ENCODE peak calls at places on chromosomes 5 and 9, in four cellular contexts. S is SK-N-SH, W is HepG2, Z is H1. C is an unnamed sample.

GRCh38 chr5:27748847-27749246 is 710.5 kb upstream of the CDH9 start:
- DNase-seq in W (no peak), S (no peak), Z (no peak), C (no peak)

GRCh38 chr5:1151316-1151715 is 39.5 kb upstream of the SLC12A7 start:
- DNase-seq in W (no peak), S (no peak), Z (no peak), C (no peak)

GRCh38 chr5:151155777-151156731 is 1.5 kb downstream of the ANXA6 start:
- DNase-seq in W (peak; percentile 42), S (peak; percentile 87), Z (no peak), C (peak; percentile 36)

GRCh38 chr5:38853753-38854470 is 8.1 kb downstream of the OSMR start:
- DNase-seq in Z (no peak), W (no peak), S (no peak), C (no peak)

GRCh38 chr9:112348257-112348992 is 15.0 kb upstream of the PTBP3 start:
- DNase-seq in W (peak; percentile 49), Z (peak; percentile 51), S (peak; percentile 61), C (peak; percentile 81)

GRCh38 chr9:35834260-35835215 is 5.5 kb downstream of the TMEM8B start:
- DNase-seq in W (peak; percentile 37), Z (no peak), S (no peak), C (no peak)

GRCh38 chr5:150575745-150576448 is 64.6 kb upstream of the SYNPO start:
- DNase-seq in W (no peak), Z (no peak), S (no peak), C (no peak)

GRCh38 chr5:2817031-2817603 is 65.6 kb upstream of the IRX2 start:
- DNase-seq in W (no peak), Z (no peak), S (no peak), C (no peak)

GRCh38 chr5:131672791-131673190 is 37.8 kb upstream of the RAPGEF6 start:
- DNase-seq in W (no peak), Z (no peak), S (no peak), C (no peak)

GRCh38 chr5:177362871-177363507 is 5.3 kb downstream of the RGS14 start:
- DNase-seq in W (no peak), Z (peak; percentile 89), S (peak; percentile 89), C (peak; percentile 78)

GRCh38 chr5:1101991-1102713 is 9.7 kb downstream of the SLC12A7 start:
- DNase-seq in Z (no peak), S (no peak), W (no peak), C (no peak)

GRCh38 chr5:151151793-151152192 is 5.8 kb downstream of the ANXA6 start:
- DNase-seq in S (no peak), Z (no peak), W (no peak), C (no peak)

GRCh38 chr5:14945450-14945849 is 73.9 kb upstream of the ANKH start:
- DNase-seq in Z (no peak), W (no peak), S (no peak), C (no peak)

GRCh38 chr5:14942212-14942611 is 70.6 kb upstream of the ANKH start:
- DNase-seq in Z (no peak), W (no peak), S (peak; percentile 28), C (no peak)

GRCh38 chr5:14945021-14945420 is 73.4 kb upstream of the ANKH start:
- DNase-seq in S (no peak), Z (no peak), W (no peak), C (no peak)

GRCh38 chr5:14948341-14948830 is 76.8 kb upstream of the ANKH start:
- DNase-seq in S (no peak), Z (no peak), W (no peak), C (no peak)

DNA sequence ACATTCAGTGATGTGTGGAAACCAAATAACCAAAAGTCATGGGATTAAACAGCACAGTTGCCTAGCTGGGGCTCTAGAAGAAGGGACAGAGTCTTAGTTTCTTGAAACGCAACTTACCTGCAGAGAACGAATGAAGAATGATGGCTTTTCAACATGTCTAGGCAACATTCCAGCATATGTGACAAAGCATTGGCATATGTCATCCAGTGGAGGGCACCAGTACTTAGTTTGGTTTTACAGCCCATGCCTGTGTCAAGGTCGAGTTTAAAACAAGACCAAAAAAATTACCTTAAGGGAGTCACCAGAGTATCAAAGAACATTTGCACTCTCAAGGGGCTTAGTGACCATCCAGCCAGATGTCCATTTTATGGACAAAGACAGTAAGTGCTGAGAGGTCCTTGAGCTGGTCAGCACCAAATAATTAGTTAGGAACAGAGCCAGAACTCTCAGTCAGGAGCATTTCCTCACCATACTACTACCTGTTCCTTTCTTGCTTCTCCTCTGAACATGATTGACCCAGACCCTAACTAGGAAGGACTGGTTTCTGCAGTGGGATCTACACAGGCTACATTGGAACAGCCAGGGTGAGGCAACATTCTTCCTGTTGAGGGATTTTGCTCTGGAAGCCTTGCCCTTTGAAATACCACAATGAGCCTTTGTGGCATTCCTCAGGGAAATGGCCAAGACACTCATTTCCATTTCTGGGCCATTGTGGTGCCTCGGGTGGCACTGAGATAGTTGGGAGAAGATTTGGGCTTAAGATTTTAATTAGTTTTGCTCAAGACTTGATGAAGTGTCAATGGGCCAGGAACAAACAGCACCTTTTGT is 75.4 kb upstream of the ANKH start:
- DNase-seq in W (peak; percentile 41), Z (no peak), S (peak; percentile 23), C (peak; percentile 18)
- TF ChIP-seq JUND in W (no peak), Z (no peak), S (no peak), C (no peak)

DNA sequence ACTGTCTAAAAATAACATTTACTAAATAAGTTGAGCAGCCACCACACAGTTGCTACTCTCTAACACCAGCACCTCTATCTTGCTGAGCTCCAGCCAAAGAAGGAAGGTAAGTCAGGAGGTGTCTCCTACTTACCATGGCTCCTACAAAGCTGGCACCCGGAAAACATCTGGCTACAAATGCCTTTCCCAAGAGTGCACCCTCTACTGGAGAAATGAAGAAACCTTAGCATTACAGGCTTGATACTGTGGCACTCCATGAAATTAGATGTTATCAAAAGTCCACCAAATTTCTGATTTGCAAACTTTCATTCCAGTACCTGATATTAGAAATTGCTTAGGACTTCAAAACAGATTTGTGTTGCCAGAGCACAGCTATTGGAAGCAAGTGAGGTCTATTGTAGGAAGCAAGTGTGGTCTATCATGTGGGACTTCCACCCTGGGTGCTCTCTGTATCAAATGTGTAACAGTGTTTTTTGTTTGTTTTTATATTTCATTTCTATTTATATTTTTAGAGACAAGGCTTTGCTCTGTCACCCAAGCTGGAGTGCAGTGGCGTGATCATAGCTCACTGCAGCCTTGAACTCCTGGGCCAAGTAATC is 25.7 kb upstream of the RFK start:
- DNase-seq in S (peak; percentile 29), W (peak; percentile 36), Z (peak; percentile 35), C (peak; percentile 2)
- TF ChIP-seq JUND in S (no peak), W (no peak), Z (no peak), C (no peak)

DNA sequence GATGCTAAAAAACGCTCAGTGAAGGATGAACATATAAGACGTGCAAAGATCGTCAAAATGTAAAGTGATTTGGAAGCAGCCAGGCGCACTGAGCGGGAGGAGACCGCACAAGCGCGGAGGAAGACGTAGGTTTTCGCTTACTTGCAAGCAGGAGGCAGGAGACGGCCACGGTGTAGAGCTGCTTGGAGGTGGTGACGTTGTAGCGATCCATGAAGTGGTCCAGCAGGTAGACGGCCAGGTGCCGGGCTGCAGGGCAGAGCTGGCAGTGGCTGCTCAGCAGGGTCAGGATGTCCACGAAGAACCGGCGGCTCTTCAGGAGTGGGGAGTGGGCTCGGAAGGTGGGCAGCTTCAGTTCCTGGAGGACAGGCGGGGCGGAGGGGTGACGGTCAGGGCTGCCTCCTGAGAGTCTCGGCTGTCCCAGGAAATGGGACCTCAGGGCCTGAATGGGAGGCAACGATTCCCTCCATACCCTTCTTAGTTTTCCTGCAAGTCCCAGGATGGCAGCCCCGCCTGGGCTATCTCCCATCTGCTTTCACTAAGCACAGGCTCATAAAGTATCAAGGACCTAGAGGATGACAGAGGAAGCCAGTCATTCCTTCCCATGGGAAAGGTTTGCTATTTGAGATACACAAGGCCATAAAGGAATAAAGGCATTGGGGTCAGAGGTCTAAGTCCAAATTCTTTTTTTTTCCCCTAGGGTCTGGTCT is 31.8 kb downstream of the CCNJL start:
- DNase-seq in Z (no peak), W (no peak), S (no peak), C (no peak)
- TF ChIP-seq JUND in Z (no peak), W (no peak), S (no peak), C (no peak)

GRCh38 chr9:92657296-92658094 is 12.4 kb downstream of the IPPK start:
- DNase-seq in S (no peak), Z (no peak), W (no peak), C (no peak)

GRCh38 chr9:92658176-92658575 is 11.8 kb downstream of the IPPK start:
- DNase-seq in S (no peak), Z (no peak), W (no peak), C (no peak)

GRCh38 chr9:92660266-92660665 is 9.7 kb downstream of the IPPK start:
- DNase-seq in Z (no peak), S (no peak), W (no peak), C (no peak)

GRCh38 chr9:92659601-92660000 is 10.3 kb downstream of the IPPK start:
- DNase-seq in Z (no peak), W (no peak), S (no peak), C (no peak)

DNA sequence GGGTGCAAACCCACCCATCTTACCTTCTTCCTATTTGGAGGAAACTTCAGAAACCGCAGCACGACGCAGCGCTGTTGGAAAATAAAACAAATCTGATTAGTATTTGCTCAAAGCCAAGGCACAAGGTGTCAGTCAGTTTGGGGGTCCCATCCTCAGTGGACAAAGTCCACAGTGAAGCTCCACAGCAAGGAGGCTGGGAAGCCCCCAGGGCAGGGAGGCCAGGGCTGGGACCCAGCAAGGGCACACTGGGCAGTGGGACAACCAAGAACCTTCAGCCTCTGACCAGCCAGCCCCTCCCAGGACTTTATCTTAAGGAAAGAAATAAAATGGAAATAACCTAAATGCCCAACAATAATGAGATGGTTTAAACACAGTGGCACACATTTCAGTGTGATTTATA is 11.3 kb downstream of the IPPK start:
- DNase-seq in S (no peak), W (no peak), Z (no peak), C (no peak)
- TF ChIP-seq JUND in S (no peak), W (no peak), Z (no peak), C (no peak)

C was measured in T47D.